ENCODE peak calls at places on chromosomes 11 and 22, in seven cellular contexts. One of them, this sample, is unnamed.

GRCh38 chr22:33678523-33678922 is 241.8 kb downstream of the LARGE1 start:
- DNase-seq in neural crest cell: no peak
- DNase-seq in mammary epithelial cell: no peak
- DNase-seq in progenitor cell of endocrine pancreas: no peak
- DNase-seq in lower lobe of right lung: no peak
- DNase-seq in AG09309: no peak
- DNase-seq in left ventricle myocardium inferior: no peak
- DNase-seq in this sample: no peak

GRCh38 chr11:66845876-66846212 is 2.6 kb downstream of the RCE1 start:
- DNase-seq in neural crest cell: no peak
- DNase-seq in mammary epithelial cell: no peak
- DNase-seq in progenitor cell of endocrine pancreas: no peak
- DNase-seq in lower lobe of right lung: no peak
- DNase-seq in AG09309: no peak
- DNase-seq in left ventricle myocardium inferior: no peak
- DNase-seq in this sample: no peak

GRCh38 chr11:44471603-44472002 is 93.9 kb upstream of the CD82 start:
- DNase-seq in neural crest cell: no peak
- DNase-seq in mammary epithelial cell: no peak
- DNase-seq in progenitor cell of endocrine pancreas: no peak
- DNase-seq in lower lobe of right lung: no peak
- DNase-seq in AG09309: no peak
- DNase-seq in left ventricle myocardium inferior: no peak
- DNase-seq in this sample: no peak

GRCh38 chr22:49826603-49827306 is 918 bp downstream of the BRD1 start:
- DNase-seq in neural crest cell: no peak
- DNase-seq in mammary epithelial cell: peak
- DNase-seq in progenitor cell of endocrine pancreas: no peak
- DNase-seq in lower lobe of right lung: peak
- DNase-seq in AG09309: no peak
- DNase-seq in left ventricle myocardium inferior: peak
- DNase-seq in this sample: no peak

GRCh38 chr11:68036717-68037239 is 2.0 kb upstream of the TCIRG1 start:
- DNase-seq in neural crest cell: no peak
- DNase-seq in mammary epithelial cell: no peak
- DNase-seq in progenitor cell of endocrine pancreas: no peak
- DNase-seq in lower lobe of right lung: peak
- DNase-seq in AG09309: no peak
- DNase-seq in left ventricle myocardium inferior: peak
- DNase-seq in this sample: no peak

GRCh38 chr11:34299284-34299961 is 58.4 kb downstream of the ABTB2 start:
- DNase-seq in neural crest cell: no peak
- DNase-seq in mammary epithelial cell: no peak
- DNase-seq in progenitor cell of endocrine pancreas: no peak
- DNase-seq in lower lobe of right lung: no peak
- DNase-seq in AG09309: no peak
- DNase-seq in left ventricle myocardium inferior: no peak
- DNase-seq in this sample: no peak

GRCh38 chr11:1252371-1253102 is 29.7 kb downstream of the MUC5B start:
- DNase-seq in neural crest cell: no peak
- DNase-seq in mammary epithelial cell: no peak
- DNase-seq in progenitor cell of endocrine pancreas: no peak
- DNase-seq in lower lobe of right lung: no peak
- DNase-seq in AG09309: no peak
- DNase-seq in left ventricle myocardium inferior: no peak
- DNase-seq in this sample: no peak

GRCh38 chr11:17098038-17098437 is 20.6 kb upstream of the RPS13 start:
- DNase-seq in neural crest cell: no peak
- DNase-seq in mammary epithelial cell: no peak
- DNase-seq in progenitor cell of endocrine pancreas: no peak
- DNase-seq in lower lobe of right lung: no peak
- DNase-seq in AG09309: no peak
- DNase-seq in left ventricle myocardium inferior: no peak
- DNase-seq in this sample: no peak

GRCh38 chr11:134572741-134573675 is 161.0 kb upstream of the B3GAT1 start:
- DNase-seq in neural crest cell: no peak
- DNase-seq in mammary epithelial cell: no peak
- DNase-seq in progenitor cell of endocrine pancreas: no peak
- DNase-seq in lower lobe of right lung: no peak
- DNase-seq in AG09309: no peak
- DNase-seq in left ventricle myocardium inferior: no peak
- DNase-seq in this sample: no peak

GRCh38 chr22:22201185-22201924 is 43.2 kb upstream of the VPREB1 start:
- DNase-seq in neural crest cell: no peak
- DNase-seq in mammary epithelial cell: no peak
- DNase-seq in progenitor cell of endocrine pancreas: no peak
- DNase-seq in lower lobe of right lung: peak
- DNase-seq in AG09309: no peak
- DNase-seq in left ventricle myocardium inferior: peak
- DNase-seq in this sample: no peak

GRCh38 chr11:27008811-27009535 is 15.1 kb downstream of the FIBIN start:
- DNase-seq in neural crest cell: no peak
- DNase-seq in mammary epithelial cell: peak
- DNase-seq in progenitor cell of endocrine pancreas: no peak
- DNase-seq in lower lobe of right lung: no peak
- DNase-seq in AG09309: no peak
- DNase-seq in left ventricle myocardium inferior: no peak
- DNase-seq in this sample: no peak

GRCh38 chr11:34174411-34175041 is 69.1 kb downstream of the NAT10 start:
- DNase-seq in neural crest cell: peak
- DNase-seq in mammary epithelial cell: peak
- DNase-seq in progenitor cell of endocrine pancreas: peak
- DNase-seq in lower lobe of right lung: peak
- DNase-seq in AG09309: no peak
- DNase-seq in left ventricle myocardium inferior: peak
- DNase-seq in this sample: peak

GRCh38 chr22:43925433-43926348 is 2.1 kb downstream of the PNPLA3 start:
- DNase-seq in neural crest cell: no peak
- DNase-seq in mammary epithelial cell: peak
- DNase-seq in progenitor cell of endocrine pancreas: no peak
- DNase-seq in lower lobe of right lung: peak
- DNase-seq in AG09309: no peak
- DNase-seq in left ventricle myocardium inferior: no peak
- DNase-seq in this sample: no peak

GRCh38 chr22:43013355-43014061 is 1.4 kb downstream of the PACSIN2 start:
- DNase-seq in neural crest cell: no peak
- DNase-seq in mammary epithelial cell: peak
- DNase-seq in progenitor cell of endocrine pancreas: no peak
- DNase-seq in lower lobe of right lung: no peak
- DNase-seq in AG09309: no peak
- DNase-seq in left ventricle myocardium inferior: no peak
- DNase-seq in this sample: no peak

GRCh38 chr11:10441652-10442503 is 13.2 kb upstream of the AMPD3 start:
- DNase-seq in neural crest cell: no peak
- DNase-seq in mammary epithelial cell: no peak
- DNase-seq in progenitor cell of endocrine pancreas: no peak
- DNase-seq in lower lobe of right lung: no peak
- DNase-seq in AG09309: no peak
- DNase-seq in left ventricle myocardium inferior: no peak
- DNase-seq in this sample: no peak

GRCh38 chr11:2580444-2581050 is 119.2 kb downstream of the KCNQ1OT1 start:
- DNase-seq in neural crest cell: no peak
- DNase-seq in mammary epithelial cell: no peak
- DNase-seq in progenitor cell of endocrine pancreas: peak
- DNase-seq in lower lobe of right lung: peak
- DNase-seq in AG09309: no peak
- DNase-seq in left ventricle myocardium inferior: peak
- DNase-seq in this sample: peak

GRCh38 chr11:14520086-14520901 is at the start of gene PSMA1:
- DNase-seq in neural crest cell: peak
- DNase-seq in mammary epithelial cell: peak
- DNase-seq in progenitor cell of endocrine pancreas: peak
- DNase-seq in lower lobe of right lung: peak
- DNase-seq in AG09309: peak
- DNase-seq in left ventricle myocardium inferior: peak
- DNase-seq in this sample: peak
- TF ChIP-seq CTCF in neural crest cell: peak
- TF ChIP-seq CTCF in mammary epithelial cell: no peak
- TF ChIP-seq CTCF in progenitor cell of endocrine pancreas: peak
- TF ChIP-seq CTCF in lower lobe of right lung: peak
- TF ChIP-seq CTCF in AG09309: no peak
- TF ChIP-seq CTCF in left ventricle myocardium inferior: peak
- TF ChIP-seq CTCF in this sample: peak

GRCh38 chr11:122672892-122673291 is 17.4 kb downstream of the UBASH3B start:
- DNase-seq in neural crest cell: no peak
- DNase-seq in mammary epithelial cell: no peak
- DNase-seq in progenitor cell of endocrine pancreas: no peak
- DNase-seq in lower lobe of right lung: peak
- DNase-seq in AG09309: no peak
- DNase-seq in left ventricle myocardium inferior: no peak
- DNase-seq in this sample: no peak

GRCh38 chr11:122670131-122670530 is 14.6 kb downstream of the UBASH3B start:
- DNase-seq in neural crest cell: no peak
- DNase-seq in mammary epithelial cell: no peak
- DNase-seq in progenitor cell of endocrine pancreas: no peak
- DNase-seq in lower lobe of right lung: no peak
- DNase-seq in AG09309: no peak
- DNase-seq in left ventricle myocardium inferior: no peak
- DNase-seq in this sample: no peak

GRCh38 chr11:122673706-122674105 is 18.2 kb downstream of the UBASH3B start:
- DNase-seq in neural crest cell: no peak
- DNase-seq in mammary epithelial cell: no peak
- DNase-seq in progenitor cell of endocrine pancreas: no peak
- DNase-seq in lower lobe of right lung: no peak
- DNase-seq in AG09309: no peak
- DNase-seq in left ventricle myocardium inferior: no peak
- DNase-seq in this sample: no peak

GRCh38 chr11:122668562-122669090 is 13.1 kb downstream of the UBASH3B start:
- DNase-seq in neural crest cell: no peak
- DNase-seq in mammary epithelial cell: peak
- DNase-seq in progenitor cell of endocrine pancreas: no peak
- DNase-seq in lower lobe of right lung: no peak
- DNase-seq in AG09309: no peak
- DNase-seq in left ventricle myocardium inferior: no peak
- DNase-seq in this sample: no peak

GRCh38 chr11:122671270-122671906 is 15.9 kb downstream of the UBASH3B start:
- DNase-seq in neural crest cell: no peak
- DNase-seq in mammary epithelial cell: no peak
- DNase-seq in progenitor cell of endocrine pancreas: no peak
- DNase-seq in lower lobe of right lung: no peak
- DNase-seq in AG09309: no peak
- DNase-seq in left ventricle myocardium inferior: peak
- DNase-seq in this sample: no peak
- TF ChIP-seq CTCF in neural crest cell: no peak
- TF ChIP-seq CTCF in mammary epithelial cell: no peak
- TF ChIP-seq CTCF in progenitor cell of endocrine pancreas: no peak
- TF ChIP-seq CTCF in lower lobe of right lung: no peak
- TF ChIP-seq CTCF in AG09309: no peak
- TF ChIP-seq CTCF in left ventricle myocardium inferior: no peak
- TF ChIP-seq CTCF in this sample: no peak

GRCh38 chr22:27626675-27627443 is 174.7 kb downstream of the MN1 start:
- DNase-seq in neural crest cell: no peak
- DNase-seq in mammary epithelial cell: peak
- DNase-seq in progenitor cell of endocrine pancreas: no peak
- DNase-seq in lower lobe of right lung: no peak
- DNase-seq in AG09309: no peak
- DNase-seq in left ventricle myocardium inferior: no peak
- DNase-seq in this sample: no peak

GRCh38 chr22:27625769-27626674 is 175.5 kb downstream of the MN1 start:
- DNase-seq in neural crest cell: no peak
- DNase-seq in mammary epithelial cell: no peak
- DNase-seq in progenitor cell of endocrine pancreas: no peak
- DNase-seq in lower lobe of right lung: no peak
- DNase-seq in AG09309: no peak
- DNase-seq in left ventricle myocardium inferior: no peak
- DNase-seq in this sample: no peak

GRCh38 chr22:27628341-27628740 is 173.2 kb downstream of the MN1 start:
- DNase-seq in neural crest cell: no peak
- DNase-seq in mammary epithelial cell: no peak
- DNase-seq in progenitor cell of endocrine pancreas: no peak
- DNase-seq in lower lobe of right lung: no peak
- DNase-seq in AG09309: no peak
- DNase-seq in left ventricle myocardium inferior: no peak
- DNase-seq in this sample: no peak

GRCh38 chr22:27627901-27628300 is 173.7 kb downstream of the MN1 start:
- DNase-seq in neural crest cell: no peak
- DNase-seq in mammary epithelial cell: no peak
- DNase-seq in progenitor cell of endocrine pancreas: no peak
- DNase-seq in lower lobe of right lung: no peak
- DNase-seq in AG09309: no peak
- DNase-seq in left ventricle myocardium inferior: no peak
- DNase-seq in this sample: no peak

GRCh38 chr22:27627444-27627833 is 174.1 kb downstream of the MN1 start:
- DNase-seq in neural crest cell: no peak
- DNase-seq in mammary epithelial cell: no peak
- DNase-seq in progenitor cell of endocrine pancreas: no peak
- DNase-seq in lower lobe of right lung: no peak
- DNase-seq in AG09309: no peak
- DNase-seq in left ventricle myocardium inferior: no peak
- DNase-seq in this sample: no peak
- TF ChIP-seq CTCF in neural crest cell: no peak
- TF ChIP-seq CTCF in mammary epithelial cell: no peak
- TF ChIP-seq CTCF in progenitor cell of endocrine pancreas: no peak
- TF ChIP-seq CTCF in lower lobe of right lung: no peak
- TF ChIP-seq CTCF in AG09309: no peak
- TF ChIP-seq CTCF in left ventricle myocardium inferior: no peak
- TF ChIP-seq CTCF in this sample: peak

GRCh38 chr22:35455529-35455928 is 55.6 kb downstream of the MCM5 start:
- DNase-seq in neural crest cell: no peak
- DNase-seq in mammary epithelial cell: no peak
- DNase-seq in progenitor cell of endocrine pancreas: no peak
- DNase-seq in lower lobe of right lung: no peak
- DNase-seq in AG09309: no peak
- DNase-seq in left ventricle myocardium inferior: no peak
- DNase-seq in this sample: no peak

GRCh38 chr22:35456757-35457156 is 56.8 kb downstream of the MCM5 start:
- DNase-seq in neural crest cell: no peak
- DNase-seq in mammary epithelial cell: no peak
- DNase-seq in progenitor cell of endocrine pancreas: no peak
- DNase-seq in lower lobe of right lung: no peak
- DNase-seq in AG09309: no peak
- DNase-seq in left ventricle myocardium inferior: no peak
- DNase-seq in this sample: no peak

GRCh38 chr22:35452810-35453743 is 53.1 kb downstream of the MCM5 start:
- DNase-seq in neural crest cell: no peak
- DNase-seq in mammary epithelial cell: no peak
- DNase-seq in progenitor cell of endocrine pancreas: no peak
- DNase-seq in lower lobe of right lung: no peak
- DNase-seq in AG09309: no peak
- DNase-seq in left ventricle myocardium inferior: no peak
- DNase-seq in this sample: no peak

GRCh38 chr22:35452351-35452781 is 52.4 kb downstream of the MCM5 start:
- DNase-seq in neural crest cell: no peak
- DNase-seq in mammary epithelial cell: no peak
- DNase-seq in progenitor cell of endocrine pancreas: no peak
- DNase-seq in lower lobe of right lung: peak
- DNase-seq in AG09309: no peak
- DNase-seq in left ventricle myocardium inferior: no peak
- DNase-seq in this sample: no peak

GRCh38 chr22:35454416-35455054 is 54.6 kb downstream of the MCM5 start:
- DNase-seq in neural crest cell: no peak
- DNase-seq in mammary epithelial cell: no peak
- DNase-seq in progenitor cell of endocrine pancreas: no peak
- DNase-seq in lower lobe of right lung: no peak
- DNase-seq in AG09309: no peak
- DNase-seq in left ventricle myocardium inferior: no peak
- DNase-seq in this sample: no peak
- TF ChIP-seq CTCF in neural crest cell: no peak
- TF ChIP-seq CTCF in mammary epithelial cell: no peak
- TF ChIP-seq CTCF in progenitor cell of endocrine pancreas: no peak
- TF ChIP-seq CTCF in lower lobe of right lung: peak
- TF ChIP-seq CTCF in AG09309: peak
- TF ChIP-seq CTCF in left ventricle myocardium inferior: peak
- TF ChIP-seq CTCF in this sample: peak